ENCODE peak calls at places on chromosomes 12 and 14, in four cellular contexts. One of them, this sample, is unnamed.

GRCh38 chr12:131466932-131467331 is 244.0 kb upstream of the SFSWAP start:
- DNase-seq in right lobe of liver: no peak
- DNase-seq in esophagus squamous epithelium: no peak
- DNase-seq in uterus: no peak
- DNase-seq in this sample: peak

GRCh38 chr14:65267856-65268255 is 144.7 kb upstream of the FUT8 start:
- DNase-seq in right lobe of liver: no peak
- DNase-seq in uterus: no peak
- DNase-seq in esophagus squamous epithelium: no peak
- DNase-seq in this sample: no peak

GRCh38 chr12:94265966-94266365 is 117.6 kb downstream of the PLXNC1 start:
- DNase-seq in uterus: no peak
- DNase-seq in esophagus squamous epithelium: no peak
- DNase-seq in right lobe of liver: no peak
- DNase-seq in this sample: no peak

GRCh38 chr12:49088190-49088931 is 6.2 kb downstream of the DHH start:
- DNase-seq in right lobe of liver: peak
- DNase-seq in esophagus squamous epithelium: no peak
- DNase-seq in uterus: peak
- DNase-seq in this sample: peak

GRCh38 chr14:67837011-67837624 is 17.5 kb downstream of the RAD51B start:
- DNase-seq in esophagus squamous epithelium: no peak
- DNase-seq in right lobe of liver: no peak
- DNase-seq in uterus: peak
- DNase-seq in this sample: no peak

GRCh38 chr12:100867639-100868393 is 73.2 kb downstream of the ANO4 start:
- DNase-seq in uterus: no peak
- DNase-seq in right lobe of liver: no peak
- DNase-seq in esophagus squamous epithelium: no peak
- DNase-seq in this sample: no peak

GRCh38 chr12:72296389-72296788 is 24.2 kb downstream of the TRHDE start:
- DNase-seq in esophagus squamous epithelium: no peak
- DNase-seq in right lobe of liver: no peak
- DNase-seq in uterus: no peak
- DNase-seq in this sample: no peak

GRCh38 chr14:103547941-103548462 is 14.5 kb downstream of the BAG5 start:
- DNase-seq in right lobe of liver: no peak
- DNase-seq in esophagus squamous epithelium: no peak
- DNase-seq in uterus: no peak
- DNase-seq in this sample: peak

GRCh38 chr12:128794661-128795529 is 28.9 kb downstream of the SLC15A4 start:
- DNase-seq in esophagus squamous epithelium: no peak
- DNase-seq in uterus: no peak
- DNase-seq in right lobe of liver: no peak
- DNase-seq in this sample: peak

GRCh38 chr12:19833775-19834501 is 394.6 kb downstream of the AEBP2 start:
- DNase-seq in right lobe of liver: no peak
- DNase-seq in uterus: no peak
- DNase-seq in esophagus squamous epithelium: no peak
- DNase-seq in this sample: no peak

GRCh38 chr12:129075451-129076208 is 222.4 kb downstream of the GLT1D1 start:
- DNase-seq in esophagus squamous epithelium: no peak
- DNase-seq in uterus: no peak
- DNase-seq in right lobe of liver: no peak
- DNase-seq in this sample: no peak

GRCh38 chr14:106551265-106551664 is 1024.9 kb downstream of the TMEM121 start:
- DNase-seq in esophagus squamous epithelium: no peak
- DNase-seq in uterus: no peak
- DNase-seq in right lobe of liver: no peak
- DNase-seq in this sample: no peak

GRCh38 chr14:68630611-68631013 is 162.3 kb downstream of the ZFP36L1 start:
- DNase-seq in uterus: no peak
- DNase-seq in right lobe of liver: no peak
- DNase-seq in esophagus squamous epithelium: no peak
- DNase-seq in this sample: no peak

GRCh38 chr14:23164250-23164649 is 19.2 kb downstream of the SLC7A8 start:
- DNase-seq in uterus: no peak
- DNase-seq in esophagus squamous epithelium: no peak
- DNase-seq in right lobe of liver: no peak
- DNase-seq in this sample: no peak

GRCh38 chr12:8829621-8830020 is 7.2 kb downstream of the A2ML1 start:
- DNase-seq in right lobe of liver: no peak
- DNase-seq in esophagus squamous epithelium: no peak
- DNase-seq in uterus: no peak
- DNase-seq in this sample: no peak

GRCh38 chr12:132374821-132375445 is 45.5 kb upstream of the GALNT9 start:
- DNase-seq in esophagus squamous epithelium: no peak
- DNase-seq in uterus: no peak
- DNase-seq in right lobe of liver: peak
- DNase-seq in this sample: peak

GRCh38 chr12:5571115-5571514 is 139.2 kb downstream of the NTF3 start:
- DNase-seq in right lobe of liver: no peak
- DNase-seq in uterus: no peak
- DNase-seq in esophagus squamous epithelium: no peak
- DNase-seq in this sample: no peak

GRCh38 chr14:49497725-49498348 is 88.3 kb downstream of the RPS29 start:
- DNase-seq in esophagus squamous epithelium: no peak
- DNase-seq in right lobe of liver: no peak
- DNase-seq in uterus: no peak
- DNase-seq in this sample: no peak

GRCh38 chr12:51200156-51200555 is 17.7 kb downstream of the POU6F1 start:
- DNase-seq in right lobe of liver: no peak
- DNase-seq in esophagus squamous epithelium: no peak
- DNase-seq in uterus: no peak
- DNase-seq in this sample: no peak

GRCh38 chr12:26689281-26689841 is 143.6 kb downstream of the ITPR2 start:
- DNase-seq in esophagus squamous epithelium: no peak
- DNase-seq in right lobe of liver: no peak
- DNase-seq in uterus: no peak
- DNase-seq in this sample: no peak

GRCh38 chr12:4269279-4269991 is 4.1 kb upstream of the CCND2 start:
- DNase-seq in esophagus squamous epithelium: no peak
- DNase-seq in right lobe of liver: peak
- DNase-seq in uterus: peak
- DNase-seq in this sample: peak

GRCh38 chr14:85316701-85317100 is 213.2 kb upstream of the FLRT2 start:
- DNase-seq in uterus: no peak
- DNase-seq in esophagus squamous epithelium: no peak
- DNase-seq in right lobe of liver: no peak
- DNase-seq in this sample: no peak

GRCh38 chr14:42441615-42442014 is 834.9 kb downstream of the LRFN5 start:
- DNase-seq in uterus: no peak
- DNase-seq in esophagus squamous epithelium: no peak
- DNase-seq in right lobe of liver: no peak
- DNase-seq in this sample: no peak

GRCh38 chr14:96863327-96863985 is 66.3 kb downstream of the VRK1 start:
- DNase-seq in right lobe of liver: no peak
- DNase-seq in uterus: no peak
- DNase-seq in esophagus squamous epithelium: no peak
- DNase-seq in this sample: no peak

GRCh38 chr14:61186793-61187641 is 94.1 kb downstream of the TMEM30B start:
- DNase-seq in uterus: no peak
- DNase-seq in esophagus squamous epithelium: no peak
- DNase-seq in right lobe of liver: no peak
- DNase-seq in this sample: no peak

GRCh38 chr12:49044660-49045059 is 15.9 kb downstream of the KMT2D start:
- DNase-seq in uterus: no peak
- DNase-seq in right lobe of liver: no peak
- DNase-seq in esophagus squamous epithelium: no peak
- DNase-seq in this sample: no peak

GRCh38 chr12:19988918-19989317 is 379.4 kb upstream of the PDE3A start:
- DNase-seq in uterus: no peak
- DNase-seq in esophagus squamous epithelium: no peak
- DNase-seq in right lobe of liver: no peak
- DNase-seq in this sample: no peak

GRCh38 chr14:90893028-90893427 is 76.8 kb upstream of the TTC7B start:
- DNase-seq in uterus: no peak
- DNase-seq in right lobe of liver: no peak
- DNase-seq in esophagus squamous epithelium: no peak
- DNase-seq in this sample: no peak

GRCh38 chr14:100533647-100534485 is 53.4 kb downstream of the BEGAIN start:
- DNase-seq in esophagus squamous epithelium: no peak
- DNase-seq in right lobe of liver: peak
- DNase-seq in uterus: peak
- DNase-seq in this sample: peak

GRCh38 chr12:93116632-93117031 is 187.5 kb upstream of the EEA1 start:
- DNase-seq in esophagus squamous epithelium: no peak
- DNase-seq in right lobe of liver: no peak
- DNase-seq in uterus: no peak
- DNase-seq in this sample: no peak

GRCh38 chr14:100827751-100828447 is 2.0 kb downstream of the MEG3 start:
- DNase-seq in esophagus squamous epithelium: no peak
- DNase-seq in uterus: no peak
- DNase-seq in right lobe of liver: no peak
- DNase-seq in this sample: no peak

GRCh38 chr12:71664411-71665108 is 459 bp downstream of the THAP2 start:
- DNase-seq in uterus: no peak
- DNase-seq in esophagus squamous epithelium: peak
- DNase-seq in right lobe of liver: no peak
- DNase-seq in this sample: no peak

GRCh38 chr12:21308785-21309184 is 25.9 kb downstream of the SLCO1A2 start:
- DNase-seq in uterus: no peak
- DNase-seq in right lobe of liver: no peak
- DNase-seq in esophagus squamous epithelium: no peak
- DNase-seq in this sample: no peak

GRCh38 chr14:96274122-96274910 is 18.3 kb downstream of the BDKRB1 start:
- DNase-seq in uterus: no peak
- DNase-seq in esophagus squamous epithelium: no peak
- DNase-seq in right lobe of liver: no peak
- DNase-seq in this sample: no peak

GRCh38 chr14:90851327-90852036 is 35.3 kb upstream of the TTC7B start:
- DNase-seq in esophagus squamous epithelium: no peak
- DNase-seq in uterus: no peak
- DNase-seq in right lobe of liver: no peak
- DNase-seq in this sample: no peak

GRCh38 chr12:39000370-39000769 is 95.0 kb upstream of the CPNE8 start:
- DNase-seq in right lobe of liver: no peak
- DNase-seq in uterus: no peak
- DNase-seq in esophagus squamous epithelium: no peak
- DNase-seq in this sample: no peak

GRCh38 chr14:105466491-105467248 is 8.0 kb upstream of the CRIP2 start:
- DNase-seq in right lobe of liver: no peak
- DNase-seq in uterus: no peak
- DNase-seq in esophagus squamous epithelium: no peak
- DNase-seq in this sample: no peak
- TF ChIP-seq POLR2A in right lobe of liver: no peak
- TF ChIP-seq POLR2A in uterus: no peak
- TF ChIP-seq POLR2A in esophagus squamous epithelium: no peak
- TF ChIP-seq POLR2A in this sample: no peak

DNA sequence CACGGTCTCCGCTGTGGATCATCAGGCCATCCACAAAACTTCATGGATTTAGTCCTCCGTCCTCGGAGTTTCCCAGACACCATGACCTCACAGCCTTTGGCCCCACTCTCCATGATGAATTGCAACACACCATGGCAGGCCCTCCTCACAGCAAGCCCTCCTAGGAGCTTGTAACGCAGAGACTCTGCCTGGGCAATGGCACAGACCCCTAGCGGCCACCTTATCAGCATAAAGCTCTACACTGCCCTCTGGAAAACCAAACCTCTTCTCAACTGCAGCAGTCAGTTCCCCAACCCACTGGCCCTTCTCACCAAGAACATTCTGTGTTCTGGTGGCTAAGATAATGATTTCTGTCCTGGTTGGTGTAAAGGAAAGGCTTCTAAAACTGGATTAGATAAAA is 238.4 kb upstream of the USP15 start:
- DNase-seq in right lobe of liver: no peak
- DNase-seq in esophagus squamous epithelium: no peak
- DNase-seq in uterus: no peak
- DNase-seq in this sample: no peak
- TF ChIP-seq CTCF in right lobe of liver: no peak
- TF ChIP-seq CTCF in esophagus squamous epithelium: no peak
- TF ChIP-seq CTCF in uterus: no peak
- TF ChIP-seq CTCF in this sample: no peak

DNA sequence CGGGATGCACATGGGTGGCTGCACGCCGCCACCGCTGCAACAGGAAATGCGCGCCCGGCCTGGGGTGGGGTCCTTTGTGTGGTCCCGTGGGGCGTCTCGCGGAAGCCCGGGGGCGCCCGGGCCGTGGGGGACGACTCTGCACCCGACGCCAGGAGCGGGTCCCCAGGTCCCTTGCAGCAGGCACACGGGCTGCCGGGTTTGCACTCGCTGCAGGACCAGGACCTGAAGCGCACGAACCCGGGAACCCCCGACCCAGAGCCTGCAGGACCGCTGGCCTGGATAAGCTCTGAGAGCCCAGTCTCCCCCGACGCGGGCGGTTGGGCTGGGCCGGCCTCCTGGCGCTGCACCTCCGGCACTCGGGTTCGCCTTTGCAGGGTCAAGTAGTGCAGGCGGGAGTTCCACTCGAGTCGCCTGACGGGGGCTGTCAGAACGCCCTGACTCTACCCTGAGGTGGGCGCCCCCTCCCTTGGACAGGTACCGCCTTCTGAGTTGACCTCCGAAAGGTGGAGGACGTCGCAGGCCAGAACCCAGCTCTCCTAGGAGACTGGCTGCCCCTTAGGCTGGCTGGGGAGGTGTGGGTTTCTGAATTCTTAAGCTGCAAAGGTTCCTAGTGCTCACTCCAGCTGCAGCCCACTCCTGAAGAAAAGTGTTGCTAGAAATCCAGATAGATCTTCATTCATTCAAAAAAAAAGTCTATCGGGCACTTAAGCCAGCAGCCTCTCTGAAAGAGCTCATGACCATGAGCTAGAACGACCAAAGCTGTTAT is 67.9 kb downstream of the RNF34 start:
- DNase-seq in uterus: peak
- DNase-seq in esophagus squamous epithelium: peak
- DNase-seq in right lobe of liver: peak
- DNase-seq in this sample: no peak
- TF ChIP-seq POLR2A in uterus: no peak
- TF ChIP-seq POLR2A in esophagus squamous epithelium: no peak
- TF ChIP-seq POLR2A in right lobe of liver: no peak
- TF ChIP-seq POLR2A in this sample: no peak

DNA sequence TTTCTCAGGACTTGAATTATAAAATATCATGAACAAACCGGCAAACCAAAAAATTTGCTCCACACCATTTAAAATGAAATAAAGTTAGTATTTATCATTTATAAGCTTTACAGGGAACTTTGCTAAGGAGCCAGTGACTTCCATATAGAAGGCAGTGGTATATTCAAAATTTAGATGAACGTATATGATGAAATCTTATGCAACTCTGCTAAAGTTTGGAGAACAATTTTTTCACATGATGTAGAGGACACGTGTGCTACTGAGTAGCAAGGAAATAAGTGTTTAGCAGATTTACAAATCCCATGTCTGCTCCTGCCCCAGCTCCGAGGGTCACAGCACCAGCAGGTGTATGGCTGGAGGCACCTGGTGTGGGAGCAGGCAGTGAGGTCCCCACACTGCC is 70.8 kb upstream of the IFNG-AS1 start:
- DNase-seq in uterus: no peak
- DNase-seq in esophagus squamous epithelium: no peak
- DNase-seq in right lobe of liver: no peak
- DNase-seq in this sample: no peak
- TF ChIP-seq CTCF in uterus: no peak
- TF ChIP-seq CTCF in esophagus squamous epithelium: no peak
- TF ChIP-seq CTCF in right lobe of liver: no peak
- TF ChIP-seq CTCF in this sample: no peak

This sample was measured in spleen.